ENCODE peak calls at places on chromosomes 4 and X, in eight cellular contexts. U is IMR-90, H is right lobe of liver, B is adrenal gland, K is suprapubic skin, J is breast epithelium, S is stomach, Y is Peyer's patch. X is an unnamed sample.

GRCh38 chrX:2705036-2705435 is 13.9 kb downstream of the CD99 start:
- DNase-seq in B (peak; percentile 42), K (no peak), J (no peak), Y (no peak), S (no peak), U (no peak), H (no peak), X (no peak)

GRCh38 chrX:45771560-45772340 is 571.1 kb upstream of the DIPK2B start:
- DNase-seq in H (peak; percentile 63), U (peak; percentile 80), S (peak; percentile 47), B (peak; percentile 29), J (no peak), K (no peak), Y (peak; percentile 83), X (peak; percentile 29)

GRCh38 chr4:39548425-39549067 is 21.3 kb upstream of the UGDH start:
- DNase-seq in S (no peak), H (no peak), K (no peak), B (no peak), J (no peak), U (peak; percentile 45), Y (no peak), X (no peak)

GRCh38 chr4:88291003-88291402 is 6.6 kb upstream of the PPM1K start:
- DNase-seq in K (no peak), U (peak; percentile 14), J (no peak), B (peak; percentile 9), S (no peak), H (no peak), Y (no peak), X (no peak)

GRCh38 chr4:141395246-141395830 is 174.6 kb downstream of the ZNF330 start:
- DNase-seq in B (no peak), S (no peak), J (no peak), K (no peak), Y (no peak), H (no peak), U (peak; percentile 37), X (no peak)

GRCh38 chrX:42615161-42615563 is 162.8 kb downstream of the PPP1R2C start:
- DNase-seq in Y (peak; percentile 64), S (no peak), H (no peak), K (no peak), J (no peak), B (no peak), U (no peak), X (no peak)

GRCh38 chr4:4390521-4391240 is 3.8 kb downstream of the NSG1 start:
- DNase-seq in K (no peak), Y (no peak), S (no peak), B (no peak), U (no peak), H (peak; percentile 27), J (no peak), X (no peak)

GRCh38 chr4:153156263-153156662 is 48.0 kb upstream of the TRIM2 start:
- DNase-seq in S (no peak), K (no peak), H (no peak), J (no peak), Y (no peak), U (no peak), B (no peak), X (no peak)

GRCh38 chr4:80393246-80393969 is 57.9 kb downstream of the CFAP299 start:
- DNase-seq in K (no peak), U (peak; percentile 94), H (no peak), B (no peak), Y (no peak), J (no peak), S (no peak), X (no peak)

GRCh38 chrX:46571423-46572294 is 1.9 kb upstream of the CHST7 start:
- DNase-seq in J (no peak), S (no peak), U (no peak), B (no peak), K (no peak), H (no peak), Y (no peak), X (no peak)

GRCh38 chr4:128517739-128518510 is 230.3 kb upstream of the PGRMC2 start:
- DNase-seq in J (no peak), H (no peak), U (peak; percentile 98), B (peak; percentile 80), K (no peak), Y (no peak), S (peak; percentile 44), X (peak; percentile 39)

GRCh38 chrX:73863268-73863667 is 300.3 kb downstream of the CHIC1 start:
- DNase-seq in H (no peak), U (no peak), B (no peak), K (no peak), Y (no peak), S (no peak), J (no peak), X (no peak)

GRCh38 chrX:73863852-73864251 is 300.9 kb downstream of the CHIC1 start:
- DNase-seq in B (no peak), K (no peak), U (no peak), Y (no peak), J (no peak), S (no peak), H (no peak), X (no peak)

GRCh38 chrX:73868916-73869315 is 305.9 kb downstream of the CHIC1 start:
- DNase-seq in S (no peak), K (no peak), B (no peak), J (no peak), U (no peak), Y (no peak), H (no peak), X (no peak)

GRCh38 chrX:73867144-73867543 is 304.1 kb downstream of the CHIC1 start:
- DNase-seq in B (no peak), K (no peak), Y (no peak), U (no peak), H (no peak), S (no peak), J (no peak), X (no peak)
- TF ChIP-seq POLR2A in B (no peak), K (no peak), Y (no peak), U (no peak), H (no peak), S (no peak), J (no peak), X (no peak)

DNA sequence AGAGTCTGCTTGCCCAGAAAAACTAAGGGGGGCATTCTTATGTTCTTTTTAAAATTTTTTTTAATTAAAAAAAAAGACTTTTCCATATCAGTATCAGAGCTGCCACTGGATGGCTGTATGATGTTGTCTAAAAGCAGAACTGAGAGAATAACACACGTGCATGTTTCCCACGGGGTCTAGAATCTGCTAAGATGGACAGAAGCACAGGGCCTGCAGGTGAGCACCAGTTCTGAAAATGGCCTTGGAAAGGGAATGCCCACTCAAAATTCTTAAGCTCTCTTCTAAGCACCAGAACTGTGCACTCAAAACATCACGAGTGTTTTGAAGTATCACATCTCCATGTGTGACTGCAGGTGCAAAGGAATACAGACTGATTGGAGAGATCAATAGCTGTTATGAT is 61.1 kb downstream of the ARAP2 start:
- DNase-seq in Y (no peak), S (no peak), B (no peak), K (no peak), H (no peak), U (no peak), J (no peak), X (no peak)
- H3K36me3 ChIP-seq in Y (peaks cover 15% of the 10 kb centered on the region), S (no peaks in the 10 kb centered on the region), B (no peaks in the 10 kb centered on the region), K (peaks cover 6% of the 10 kb centered on the region), H (peaks cover 5% of the 10 kb centered on the region), U (no peaks in the 10 kb centered on the region), J (no peaks in the 10 kb centered on the region), X (peaks cover 2% of the 10 kb centered on the region)

GRCh38 chr4:48360285-48360965 is 19.1 kb downstream of the SLAIN2 start:
- DNase-seq in K (no peak), U (peak; percentile 86), B (no peak), H (no peak), S (no peak), Y (no peak), J (no peak), X (no peak)

GRCh38 chr4:48366611-48367010 is 25.3 kb downstream of the SLAIN2 start:
- DNase-seq in J (no peak), Y (no peak), B (no peak), H (no peak), K (no peak), U (no peak), S (no peak), X (no peak)

GRCh38 chr4:48367016-48367415 is 25.7 kb downstream of the SLAIN2 start:
- DNase-seq in K (no peak), Y (no peak), S (no peak), B (no peak), U (no peak), H (no peak), J (no peak), X (no peak)

DNA sequence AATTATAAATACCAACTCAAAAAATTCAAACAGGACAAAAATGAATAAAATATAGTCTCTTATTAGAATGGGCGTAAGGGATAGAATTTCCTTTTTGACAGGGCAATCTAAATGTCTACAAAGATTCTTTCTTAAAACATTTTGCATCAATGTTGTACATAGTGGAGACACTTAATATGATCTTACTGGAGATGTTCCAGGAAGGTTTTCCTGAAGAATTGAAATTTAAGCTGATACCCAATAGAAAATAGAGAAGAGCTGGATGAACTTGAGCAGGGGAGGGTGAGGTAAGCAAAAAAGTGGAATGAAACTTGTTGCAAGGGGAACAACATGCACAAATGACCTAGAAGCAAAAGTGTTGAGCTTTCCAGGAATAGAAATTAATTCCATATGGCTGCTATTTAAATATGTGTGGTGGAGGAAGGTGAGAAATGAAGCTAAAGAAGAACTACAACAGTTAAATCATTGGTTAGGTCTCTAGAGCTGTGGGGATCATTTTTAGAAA is 19.7 kb downstream of the SLAIN2 start:
- DNase-seq in H (no peak), B (no peak), Y (no peak), S (no peak), J (no peak), U (no peak), K (no peak), X (no peak)
- H3K4me3 ChIP-seq in H (no peak overlapping the region), B (no peak overlapping the region), Y (no peak overlapping the region), S (no peak overlapping the region), J (no peak overlapping the region), U (no peak overlapping the region), K (no peak overlapping the region), X (no peak overlapping the region)

GRCh38 chr4:177441803-177442622 is at the start of gene AGA:
- DNase-seq in J (peak; percentile 97), H (peak; percentile 98), Y (peak; percentile 99), U (peak; percentile 93), S (peak; percentile 97), K (peak; percentile 98), B (peak; percentile 98), X (peak; percentile 97)
- TF ChIP-seq POLR2A in J (peak; percentile 43), H (peak; percentile 93), Y (peak; percentile 71), U (peak; percentile 74), S (no peak), K (no peak), B (peak; percentile 81), X (peak; percentile 54)